ENCODE peak calls at places on chromosomes 6 and 20, in four cellular contexts. S is right cardiac atrium; Y is Right ventricle myocardium inferior; Z is activated CD8-positive, alpha-beta memory T cell treated with anti-CD3 and anti-CD28 coated beads, Interleukin-2, amount 50 U/mL, for 4 hours. H is an unnamed sample.

GRCh38 chr20:1370548-1371110 is 22.2 kb downstream of the FKBP1A start:
- DNase-seq in S (no peak), Z (no peak), Y (no peak), H (no peak)

GRCh38 chr6:116697475-116697874 is 16.5 kb downstream of the KPNA5 start:
- DNase-seq in S (no peak), Y (no peak), Z (no peak), H (no peak)

GRCh38 chr6:24906314-24906713 is 29.4 kb downstream of the RIPOR2 start:
- DNase-seq in Z (no peak), S (no peak), Y (no peak), H (no peak)

GRCh38 chr20:37640600-37641561 is 52.9 kb upstream of the CTNNBL1 start:
- DNase-seq in Y (no peak), Z (no peak), S (no peak), H (no peak)

GRCh38 chr6:104606361-104606760 is 253.4 kb downstream of the HACE1 start:
- DNase-seq in Z (no peak), Y (no peak), S (no peak), H (no peak)

GRCh38 chr6:105483492-105483891 is 80.6 kb upstream of the PREP start:
- DNase-seq in Z (no peak), Y (no peak), S (no peak), H (no peak)

GRCh38 chr6:4383910-4384637 is 248.7 kb upstream of the ECI2 start:
- DNase-seq in Y (no peak), Z (no peak), S (no peak), H (no peak)

GRCh38 chr20:35007891-35008290 is 52.2 kb downstream of the MYH7B start:
- DNase-seq in S (peak), Y (peak), Z (no peak), H (no peak)

GRCh38 chr20:54320148-54320607 is 112.3 kb downstream of the PFDN4 start:
- DNase-seq in S (no peak), Z (no peak), Y (no peak), H (no peak)

GRCh38 chr6:157990321-157991066 is 8.8 kb downstream of the SYNJ2 start:
- DNase-seq in S (no peak), Z (peak), Y (no peak), H (no peak)

GRCh38 chr20:4509825-4510522 is 211.7 kb upstream of the PRND start:
- DNase-seq in S (no peak), Z (no peak), Y (no peak), H (no peak)

GRCh38 chr20:34300809-34301586 is 2.2 kb downstream of the AHCY start:
- DNase-seq in Y (no peak), Z (no peak), S (no peak), H (no peak)

GRCh38 chr20:62907377-62908317 is 18.7 kb downstream of the DIDO1 start:
- DNase-seq in S (no peak), Z (peak), Y (no peak), H (no peak)

GRCh38 chr6:89681983-89682564 is 43.5 kb upstream of the LYRM2 start:
- DNase-seq in Y (no peak), Z (no peak), S (no peak), H (no peak)

GRCh38 chr20:3242167-3242692 is 3.2 kb upstream of the SLC4A11 start:
- DNase-seq in Z (no peak), S (no peak), Y (no peak), H (no peak)

GRCh38 chr6:46015119-46015968 is at the start of gene CLIC5:
- DNase-seq in Z (peak), Y (peak), S (peak), H (no peak)